ENCODE peak calls at places on chromosomes 12 and 14, in seven cellular contexts. One of them, this sample, is unnamed. For H3K4me1, the result is how much of the 10 kb centered on the place peaks cover.

GRCh38 chr12:124545508-124546418 is 21.6 kb downstream of the NCOR2 start:
- DNase-seq in naive thymus-derived CD4-positive, alpha-beta T cell: no peak
- DNase-seq in uterus: no peak
- DNase-seq in colonic mucosa: no peak
- DNase-seq in CD8-positive, alpha-beta T cell: peak
- DNase-seq in Peyer's patch: no peak
- DNase-seq in ovary: no peak
- DNase-seq in this sample: no peak

GRCh38 chr12:120175062-120175461 is 19.5 kb downstream of the GCN1 start:
- DNase-seq in uterus: no peak
- DNase-seq in ovary: no peak
- DNase-seq in naive thymus-derived CD4-positive, alpha-beta T cell: no peak
- DNase-seq in colonic mucosa: no peak
- DNase-seq in Peyer's patch: no peak
- DNase-seq in CD8-positive, alpha-beta T cell: no peak
- DNase-seq in this sample: no peak

GRCh38 chr14:50649691-50650090 is 18.4 kb downstream of the SAV1 start:
- DNase-seq in Peyer's patch: no peak
- DNase-seq in ovary: no peak
- DNase-seq in colonic mucosa: no peak
- DNase-seq in uterus: no peak
- DNase-seq in CD8-positive, alpha-beta T cell: no peak
- DNase-seq in naive thymus-derived CD4-positive, alpha-beta T cell: no peak
- DNase-seq in this sample: no peak

GRCh38 chr14:103880986-103881926 is 33.9 kb upstream of the PPP1R13B start:
- DNase-seq in Peyer's patch: no peak
- DNase-seq in ovary: peak
- DNase-seq in colonic mucosa: no peak
- DNase-seq in uterus: peak
- DNase-seq in naive thymus-derived CD4-positive, alpha-beta T cell: no peak
- DNase-seq in CD8-positive, alpha-beta T cell: no peak
- DNase-seq in this sample: peak

GRCh38 chr12:10558291-10558690 is 52.6 kb downstream of the EIF2S3B start:
- DNase-seq in naive thymus-derived CD4-positive, alpha-beta T cell: no peak
- DNase-seq in ovary: no peak
- DNase-seq in Peyer's patch: no peak
- DNase-seq in CD8-positive, alpha-beta T cell: no peak
- DNase-seq in colonic mucosa: no peak
- DNase-seq in uterus: no peak
- DNase-seq in this sample: no peak

GRCh38 chr12:121358093-121358492 is 5.9 kb upstream of the ANAPC5 start:
- DNase-seq in ovary: no peak
- DNase-seq in colonic mucosa: no peak
- DNase-seq in Peyer's patch: no peak
- DNase-seq in naive thymus-derived CD4-positive, alpha-beta T cell: no peak
- DNase-seq in CD8-positive, alpha-beta T cell: no peak
- DNase-seq in uterus: no peak
- DNase-seq in this sample: peak

GRCh38 chr12:59736359-59736758 is 140.5 kb downstream of the SLC16A7 start:
- DNase-seq in CD8-positive, alpha-beta T cell: no peak
- DNase-seq in uterus: no peak
- DNase-seq in colonic mucosa: no peak
- DNase-seq in ovary: no peak
- DNase-seq in naive thymus-derived CD4-positive, alpha-beta T cell: no peak
- DNase-seq in Peyer's patch: no peak
- DNase-seq in this sample: no peak

GRCh38 chr12:101875112-101875961 is 2.0 kb upstream of the DRAM1 start:
- DNase-seq in naive thymus-derived CD4-positive, alpha-beta T cell: no peak
- DNase-seq in uterus: no peak
- DNase-seq in CD8-positive, alpha-beta T cell: no peak
- DNase-seq in ovary: no peak
- DNase-seq in Peyer's patch: no peak
- DNase-seq in colonic mucosa: no peak
- DNase-seq in this sample: no peak

GRCh38 chr12:88361493-88361892 is 218.8 kb downstream of the KITLG start:
- DNase-seq in CD8-positive, alpha-beta T cell: no peak
- DNase-seq in naive thymus-derived CD4-positive, alpha-beta T cell: no peak
- DNase-seq in uterus: no peak
- DNase-seq in ovary: no peak
- DNase-seq in colonic mucosa: no peak
- DNase-seq in Peyer's patch: no peak
- DNase-seq in this sample: no peak

GRCh38 chr14:74882103-74882920 is 596 bp downstream of the DLST start:
- DNase-seq in ovary: no peak
- DNase-seq in uterus: no peak
- DNase-seq in CD8-positive, alpha-beta T cell: peak
- DNase-seq in naive thymus-derived CD4-positive, alpha-beta T cell: peak
- DNase-seq in colonic mucosa: peak
- DNase-seq in Peyer's patch: peak
- DNase-seq in this sample: peak

GRCh38 chr12:52670506-52670905 is 9.7 kb downstream of the KRT1 start:
- DNase-seq in ovary: no peak
- DNase-seq in Peyer's patch: no peak
- DNase-seq in uterus: no peak
- DNase-seq in colonic mucosa: no peak
- DNase-seq in naive thymus-derived CD4-positive, alpha-beta T cell: no peak
- DNase-seq in CD8-positive, alpha-beta T cell: no peak
- DNase-seq in this sample: no peak

GRCh38 chr12:90999946-91000345 is 4.8 kb downstream of the EPYC start:
- DNase-seq in naive thymus-derived CD4-positive, alpha-beta T cell: no peak
- DNase-seq in ovary: no peak
- DNase-seq in CD8-positive, alpha-beta T cell: no peak
- DNase-seq in colonic mucosa: no peak
- DNase-seq in uterus: no peak
- DNase-seq in Peyer's patch: no peak
- DNase-seq in this sample: no peak

GRCh38 chr14:62661818-62662217 is 383.4 kb downstream of the KCNH5 start:
- DNase-seq in naive thymus-derived CD4-positive, alpha-beta T cell: no peak
- DNase-seq in colonic mucosa: no peak
- DNase-seq in CD8-positive, alpha-beta T cell: no peak
- DNase-seq in uterus: no peak
- DNase-seq in Peyer's patch: no peak
- DNase-seq in ovary: no peak
- DNase-seq in this sample: no peak

GRCh38 chr14:64965356-64966000 is 6.7 kb downstream of the RAB15 start:
- DNase-seq in uterus: no peak
- DNase-seq in colonic mucosa: no peak
- DNase-seq in Peyer's patch: no peak
- DNase-seq in naive thymus-derived CD4-positive, alpha-beta T cell: no peak
- DNase-seq in ovary: no peak
- DNase-seq in CD8-positive, alpha-beta T cell: no peak
- DNase-seq in this sample: no peak

GRCh38 chr12:64461634-64462414 is 9.9 kb downstream of the TBK1 start:
- DNase-seq in ovary: no peak
- DNase-seq in uterus: no peak
- DNase-seq in naive thymus-derived CD4-positive, alpha-beta T cell: no peak
- DNase-seq in Peyer's patch: no peak
- DNase-seq in colonic mucosa: no peak
- DNase-seq in CD8-positive, alpha-beta T cell: no peak
- DNase-seq in this sample: no peak

DNA sequence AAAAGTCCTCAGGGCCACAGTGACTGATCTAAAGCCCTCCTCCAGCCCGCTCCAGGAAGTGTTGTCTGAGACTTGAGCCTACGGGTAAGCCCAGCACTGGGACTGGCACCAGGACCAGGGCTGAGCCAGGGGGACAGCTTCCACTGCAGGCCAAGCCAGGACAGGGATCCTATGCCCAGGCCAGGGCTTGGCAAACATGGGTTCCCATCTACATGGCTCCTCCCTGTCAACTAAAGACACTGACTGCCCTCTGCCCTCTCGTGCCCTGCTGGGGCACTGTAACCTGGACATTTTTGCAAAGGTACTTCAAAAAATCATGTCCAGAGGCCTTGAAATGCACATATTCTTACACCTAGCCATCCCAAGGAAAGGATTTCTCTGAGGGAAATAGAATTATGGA is 88.0 kb downstream of the VWF start:
- DNase-seq in ovary: no peak
- DNase-seq in uterus: no peak
- DNase-seq in CD8-positive, alpha-beta T cell: no peak
- DNase-seq in Peyer's patch: no peak
- DNase-seq in colonic mucosa: no peak
- DNase-seq in naive thymus-derived CD4-positive, alpha-beta T cell: no peak
- DNase-seq in this sample: no peak
- H3K4me3 ChIP-seq in ovary: no peak
- H3K4me3 ChIP-seq in uterus: no peak
- H3K4me3 ChIP-seq in CD8-positive, alpha-beta T cell: no peak
- H3K4me3 ChIP-seq in Peyer's patch: no peak
- H3K4me3 ChIP-seq in colonic mucosa: no peak
- H3K4me3 ChIP-seq in naive thymus-derived CD4-positive, alpha-beta T cell: no peak
- H3K4me3 ChIP-seq in this sample: no peak

GRCh38 chr12:56208014-56208413 is 13.7 kb downstream of the RNF41 start:
- DNase-seq in ovary: no peak
- DNase-seq in uterus: no peak
- DNase-seq in Peyer's patch: no peak
- DNase-seq in colonic mucosa: no peak
- DNase-seq in CD8-positive, alpha-beta T cell: no peak
- DNase-seq in naive thymus-derived CD4-positive, alpha-beta T cell: no peak
- DNase-seq in this sample: no peak
- H3K27ac ChIP-seq in ovary: no peak
- H3K27ac ChIP-seq in uterus: no peak
- H3K27ac ChIP-seq in Peyer's patch: peak
- H3K27ac ChIP-seq in colonic mucosa: no peak
- H3K27ac ChIP-seq in CD8-positive, alpha-beta T cell: no peak
- H3K27ac ChIP-seq in naive thymus-derived CD4-positive, alpha-beta T cell: no peak
- H3K27ac ChIP-seq in this sample: no peak

GRCh38 chr14:32469388-32470160 is 140.5 kb downstream of the AKAP6 start:
- DNase-seq in uterus: no peak
- DNase-seq in colonic mucosa: no peak
- DNase-seq in ovary: no peak
- DNase-seq in CD8-positive, alpha-beta T cell: no peak
- DNase-seq in Peyer's patch: no peak
- DNase-seq in naive thymus-derived CD4-positive, alpha-beta T cell: peak
- DNase-seq in this sample: peak

GRCh38 chr14:32468955-32469354 is 139.9 kb downstream of the AKAP6 start:
- DNase-seq in ovary: no peak
- DNase-seq in naive thymus-derived CD4-positive, alpha-beta T cell: no peak
- DNase-seq in uterus: no peak
- DNase-seq in colonic mucosa: no peak
- DNase-seq in CD8-positive, alpha-beta T cell: no peak
- DNase-seq in Peyer's patch: no peak
- DNase-seq in this sample: peak

GRCh38 chr14:32471183-32471582 is 142.1 kb downstream of the AKAP6 start:
- DNase-seq in CD8-positive, alpha-beta T cell: no peak
- DNase-seq in Peyer's patch: no peak
- DNase-seq in uterus: no peak
- DNase-seq in ovary: no peak
- DNase-seq in naive thymus-derived CD4-positive, alpha-beta T cell: no peak
- DNase-seq in colonic mucosa: no peak
- DNase-seq in this sample: no peak

GRCh38 chr14:32472081-32472480 is 143.0 kb downstream of the AKAP6 start:
- DNase-seq in uterus: no peak
- DNase-seq in ovary: no peak
- DNase-seq in colonic mucosa: no peak
- DNase-seq in CD8-positive, alpha-beta T cell: no peak
- DNase-seq in Peyer's patch: no peak
- DNase-seq in naive thymus-derived CD4-positive, alpha-beta T cell: no peak
- DNase-seq in this sample: no peak

GRCh38 chr14:32470161-32470705 is 141.1 kb downstream of the AKAP6 start:
- DNase-seq in CD8-positive, alpha-beta T cell: no peak
- DNase-seq in Peyer's patch: no peak
- DNase-seq in naive thymus-derived CD4-positive, alpha-beta T cell: no peak
- DNase-seq in colonic mucosa: no peak
- DNase-seq in uterus: no peak
- DNase-seq in ovary: no peak
- DNase-seq in this sample: no peak
- H3K4me1 ChIP-seq in CD8-positive, alpha-beta T cell: under half
- H3K4me1 ChIP-seq in Peyer's patch: under half
- H3K4me1 ChIP-seq in naive thymus-derived CD4-positive, alpha-beta T cell: under half
- H3K4me1 ChIP-seq in colonic mucosa: under half
- H3K4me1 ChIP-seq in uterus: under half
- H3K4me1 ChIP-seq in ovary: under half
- H3K4me1 ChIP-seq in this sample: under half

GRCh38 chr12:105696-106095 is 39.1 kb downstream of the IQSEC3 start:
- DNase-seq in ovary: no peak
- DNase-seq in Peyer's patch: no peak
- DNase-seq in naive thymus-derived CD4-positive, alpha-beta T cell: no peak
- DNase-seq in CD8-positive, alpha-beta T cell: no peak
- DNase-seq in uterus: no peak
- DNase-seq in colonic mucosa: no peak
- DNase-seq in this sample: no peak

GRCh38 chr12:104573-105081 is 38.1 kb downstream of the IQSEC3 start:
- DNase-seq in colonic mucosa: peak
- DNase-seq in Peyer's patch: no peak
- DNase-seq in CD8-positive, alpha-beta T cell: no peak
- DNase-seq in naive thymus-derived CD4-positive, alpha-beta T cell: peak
- DNase-seq in uterus: no peak
- DNase-seq in ovary: no peak
- DNase-seq in this sample: peak

GRCh38 chr12:103169-103981 is 36.8 kb downstream of the IQSEC3 start:
- DNase-seq in uterus: no peak
- DNase-seq in naive thymus-derived CD4-positive, alpha-beta T cell: no peak
- DNase-seq in ovary: no peak
- DNase-seq in Peyer's patch: no peak
- DNase-seq in CD8-positive, alpha-beta T cell: no peak
- DNase-seq in colonic mucosa: no peak
- DNase-seq in this sample: no peak

GRCh38 chr12:101969-102878 is 35.7 kb downstream of the IQSEC3 start:
- DNase-seq in CD8-positive, alpha-beta T cell: no peak
- DNase-seq in ovary: no peak
- DNase-seq in naive thymus-derived CD4-positive, alpha-beta T cell: no peak
- DNase-seq in Peyer's patch: no peak
- DNase-seq in uterus: no peak
- DNase-seq in colonic mucosa: no peak
- DNase-seq in this sample: no peak

GRCh38 chr12:102879-103168 is 36.3 kb downstream of the IQSEC3 start:
- DNase-seq in uterus: no peak
- DNase-seq in CD8-positive, alpha-beta T cell: no peak
- DNase-seq in Peyer's patch: no peak
- DNase-seq in ovary: no peak
- DNase-seq in colonic mucosa: no peak
- DNase-seq in naive thymus-derived CD4-positive, alpha-beta T cell: no peak
- DNase-seq in this sample: no peak
- H3K4me3 ChIP-seq in uterus: no peak
- H3K4me3 ChIP-seq in CD8-positive, alpha-beta T cell: no peak
- H3K4me3 ChIP-seq in Peyer's patch: no peak
- H3K4me3 ChIP-seq in ovary: no peak
- H3K4me3 ChIP-seq in colonic mucosa: no peak
- H3K4me3 ChIP-seq in naive thymus-derived CD4-positive, alpha-beta T cell: no peak
- H3K4me3 ChIP-seq in this sample: no peak